ENCODE peak calls at places on chromosome 20, in four cellular contexts. U is HCT116, T is lower leg skin, R is AG20443. M is an unnamed sample.
A peak's percentile ranks its signal among the peaks of the same experiment; 100 is the strongest.

GRCh38 chr20:38633577-38634093 is 32.0 kb downstream of the ARHGAP40 start:
- DNase-seq in T (no peak), R (peak; percentile 91), U (peak; percentile 44), M (peak; percentile 59)

GRCh38 chr20:5122861-5123260 is 3.1 kb upstream of the PCNA start:
- DNase-seq in U (no peak), R (no peak), T (no peak), M (no peak)

GRCh38 chr20:24578605-24579004 is 109.2 kb downstream of the SYNDIG1 start:
- DNase-seq in T (no peak), R (no peak), U (no peak), M (no peak)

GRCh38 chr20:35954907-35955251 is 577 bp upstream of the SCAND1 start:
- DNase-seq in R (peak; percentile 55), T (no peak), U (no peak), M (peak; percentile 61)

GRCh38 chr20:63624486-63624885 is 2.4 kb downstream of the GMEB2 start:
- DNase-seq in T (no peak), U (no peak), R (peak; percentile 14), M (no peak)

GRCh38 chr20:25496968-25497401 is 88.3 kb downstream of the NINL start:
- DNase-seq in R (no peak), T (no peak), U (no peak), M (no peak)

GRCh38 chr20:61120595-61121515 is 131.2 kb upstream of the CDH4 start:
- DNase-seq in T (peak; percentile 45), R (no peak), U (no peak), M (no peak)

GRCh38 chr20:24633026-24633425 is 163.6 kb downstream of the SYNDIG1 start:
- DNase-seq in R (no peak), T (no peak), U (no peak), M (peak; percentile 59)

GRCh38 chr20:62485062-62485700 is 9.4 kb upstream of the GATA5 start:
- DNase-seq in R (peak; percentile 75), U (no peak), T (no peak), M (no peak)

GRCh38 chr20:4507288-4507719 is 214.4 kb upstream of the PRND start:
- DNase-seq in R (peak; percentile 81), T (no peak), U (no peak), M (no peak)

GRCh38 chr20:62860924-62861691 is 514 bp downstream of the TCFL5 start:
- DNase-seq in R (peak; percentile 60), T (no peak), U (no peak), M (no peak)

GRCh38 chr20:22312744-22313346 is 271.5 kb downstream of the FOXA2 start:
- DNase-seq in U (peak; percentile 23), T (no peak), R (peak; percentile 59), M (no peak)

GRCh38 chr20:24917797-24918578 is 31.1 kb upstream of the CST7 start:
- DNase-seq in R (peak; percentile 91), T (peak; percentile 41), U (peak; percentile 23), M (no peak)

GRCh38 chr20:13788167-13788834 is 3.5 kb downstream of the NDUFAF5 start:
- DNase-seq in R (peak; percentile 55), T (peak; percentile 27), U (peak; percentile 65), M (no peak)

GRCh38 chr20:58661298-58662141 is 10.4 kb downstream of the STX16 start:
- DNase-seq in T (no peak), U (no peak), R (no peak), M (no peak)

GRCh38 chr20:59817846-59818245 is 115.6 kb downstream of the SYCP2 start:
- DNase-seq in R (no peak), T (peak; percentile 6), U (no peak), M (peak; percentile 36)

GRCh38 chr20:15498926-15499325 is 1074.3 kb downstream of the KIF16B start:
- DNase-seq in U (no peak), T (no peak), R (no peak), M (no peak)

M was measured in right atrium auricular region.